ENCODE peak calls at places on chromosomes 1 and 21, in ten cellular contexts. Z, V, X, W, M, E, K, T, I and N are unnamed samples.

GRCh38 chr21:32951041-32951440 is 74.7 kb upstream of the OLIG2 start:
- DNase-seq in K (peak), E (no peak), Z (peak), X (no peak), M (no peak), I (no peak), W (no peak), V (no peak), T (no peak), N (no peak)

GRCh38 chr21:38255718-38256117 is 1.1 kb upstream of the KCNJ15 start:
- DNase-seq in E (no peak), K (no peak), I (no peak), T (no peak), M (no peak), V (no peak), X (no peak), Z (no peak), W (no peak), N (no peak)

GRCh38 chr1:156492013-156492590 is 8.5 kb downstream of the MEF2D start:
- DNase-seq in T (no peak), M (no peak), X (no peak), W (no peak), I (no peak), K (no peak), E (no peak), Z (no peak), V (no peak), N (no peak)

GRCh38 chr1:11719313-11720032 is 16.5 kb upstream of the AGTRAP start:
- DNase-seq in K (peak), T (no peak), V (peak), W (peak), E (peak), X (peak), M (peak), Z (peak), I (peak), N (peak)

GRCh38 chr21:28518620-28519019 is 474.1 kb downstream of the LTN1 start:
- DNase-seq in I (no peak), E (no peak), V (no peak), X (no peak), K (no peak), W (no peak), T (no peak), Z (no peak), M (no peak), N (no peak)

GRCh38 chr1:70887936-70888335 is 159.7 kb downstream of the PTGER3 start:
- DNase-seq in M (no peak), I (no peak), K (no peak), W (no peak), Z (no peak), T (no peak), X (no peak), V (no peak), E (no peak), N (peak)

GRCh38 chr1:75632350-75632949 is 21.5 kb upstream of the SLC44A5 start:
- DNase-seq in E (no peak), I (no peak), V (no peak), Z (no peak), X (no peak), K (no peak), M (no peak), W (peak), T (no peak), N (peak)

GRCh38 chr1:205458777-205459566 is 3.1 kb upstream of the BLACAT1 start:
- DNase-seq in Z (peak), M (peak), X (no peak), K (peak), E (no peak), I (no peak), W (no peak), T (peak), V (no peak), N (no peak)

GRCh38 chr21:31151682-31152081 is 113.4 kb upstream of the KRTAP19-8 start:
- DNase-seq in K (no peak), V (no peak), I (no peak), T (no peak), Z (no peak), W (no peak), X (no peak), M (no peak), E (no peak), N (no peak)

GRCh38 chr1:232551281-232551835 is 78.6 kb downstream of the SIPA1L2 start:
- DNase-seq in E (no peak), M (no peak), K (no peak), I (no peak), W (no peak), T (no peak), Z (peak), V (no peak), X (no peak), N (no peak)

GRCh38 chr1:2438038-2438437 is 25.7 kb upstream of the PEX10 start:
- DNase-seq in M (no peak), T (no peak), Z (no peak), W (no peak), I (no peak), E (no peak), K (no peak), V (no peak), X (no peak), N (peak)

GRCh38 chr1:182198006-182198605 is 136.6 kb upstream of the ZNF648 start:
- DNase-seq in X (no peak), Z (no peak), K (no peak), I (no peak), M (no peak), E (no peak), W (peak), V (no peak), T (no peak), N (no peak)

GRCh38 chr1:62508187-62508758 is 71.4 kb downstream of the USP1 start:
- DNase-seq in E (no peak), X (no peak), I (no peak), K (no peak), V (no peak), Z (no peak), T (no peak), W (peak), M (peak), N (peak)

GRCh38 chr1:174974711-174975111 is 25.0 kb upstream of the CACYBP start:
- DNase-seq in Z (no peak), E (no peak), I (no peak), T (no peak), V (no peak), W (no peak), M (no peak), K (no peak), X (no peak), N (no peak)

GRCh38 chr1:98761238-98761637 is 99.7 kb downstream of the SNX7 start:
- DNase-seq in M (no peak), I (no peak), W (no peak), X (no peak), E (no peak), T (no peak), K (peak), Z (peak), V (no peak), N (no peak)